ENCODE peak calls at places on chromosomes 6 and 20, in seven cellular contexts. One of them, this sample, is unnamed.

GRCh38 chr6:4806308-4807190 is 30.3 kb downstream of the CDYL start:
- DNase-seq in kidney: no peak
- DNase-seq in NCI-H2107: no peak
- DNase-seq in NCI-H1417: no peak
- DNase-seq in body of pancreas: no peak
- DNase-seq in stimulated activated CD4-positive, alpha-beta T cell treated with anti-CD3 and anti-CD28 coated beads, Interleukin-12 subunit alpha, Interleukin-12 subunit beta, amount 100 ng/mL, for 4 hours: no peak
- DNase-seq in stimulated activated naive B cell treated with anti-CD40 and anti-IgM and Interleukin-4, amounts not matched to agents 10 μg/mL and 1 μg/mL and 100 μg/mL, for 72 hours: no peak
- DNase-seq in this sample: no peak

GRCh38 chr6:133899556-133899955 is 10.6 kb downstream of the TCF21 start:
- DNase-seq in kidney: no peak
- DNase-seq in NCI-H2107: no peak
- DNase-seq in NCI-H1417: no peak
- DNase-seq in body of pancreas: no peak
- DNase-seq in stimulated activated CD4-positive, alpha-beta T cell treated with anti-CD3 and anti-CD28 coated beads, Interleukin-12 subunit alpha, Interleukin-12 subunit beta, amount 100 ng/mL, for 4 hours: no peak
- DNase-seq in stimulated activated naive B cell treated with anti-CD40 and anti-IgM and Interleukin-4, amounts not matched to agents 10 μg/mL and 1 μg/mL and 100 μg/mL, for 72 hours: no peak
- DNase-seq in this sample: no peak

GRCh38 chr6:155125916-155126315 is 130.8 kb downstream of the TIAM2 start:
- DNase-seq in kidney: no peak
- DNase-seq in NCI-H2107: no peak
- DNase-seq in NCI-H1417: no peak
- DNase-seq in body of pancreas: no peak
- DNase-seq in stimulated activated CD4-positive, alpha-beta T cell treated with anti-CD3 and anti-CD28 coated beads, Interleukin-12 subunit alpha, Interleukin-12 subunit beta, amount 100 ng/mL, for 4 hours: no peak
- DNase-seq in stimulated activated naive B cell treated with anti-CD40 and anti-IgM and Interleukin-4, amounts not matched to agents 10 μg/mL and 1 μg/mL and 100 μg/mL, for 72 hours: no peak
- DNase-seq in this sample: no peak

GRCh38 chr6:80094017-80094416 is 12.5 kb upstream of the BCKDHB start:
- DNase-seq in kidney: no peak
- DNase-seq in NCI-H2107: no peak
- DNase-seq in NCI-H1417: peak
- DNase-seq in body of pancreas: no peak
- DNase-seq in stimulated activated CD4-positive, alpha-beta T cell treated with anti-CD3 and anti-CD28 coated beads, Interleukin-12 subunit alpha, Interleukin-12 subunit beta, amount 100 ng/mL, for 4 hours: no peak
- DNase-seq in stimulated activated naive B cell treated with anti-CD40 and anti-IgM and Interleukin-4, amounts not matched to agents 10 μg/mL and 1 μg/mL and 100 μg/mL, for 72 hours: no peak
- DNase-seq in this sample: peak

GRCh38 chr6:48765352-48765961 is 654.5 kb upstream of the PTCHD4 start:
- DNase-seq in kidney: peak
- DNase-seq in NCI-H2107: no peak
- DNase-seq in NCI-H1417: peak
- DNase-seq in body of pancreas: peak
- DNase-seq in stimulated activated CD4-positive, alpha-beta T cell treated with anti-CD3 and anti-CD28 coated beads, Interleukin-12 subunit alpha, Interleukin-12 subunit beta, amount 100 ng/mL, for 4 hours: no peak
- DNase-seq in stimulated activated naive B cell treated with anti-CD40 and anti-IgM and Interleukin-4, amounts not matched to agents 10 μg/mL and 1 μg/mL and 100 μg/mL, for 72 hours: no peak
- DNase-seq in this sample: peak

GRCh38 chr6:170091000-170091638 is 199.8 kb downstream of the DLL1 start:
- DNase-seq in kidney: peak
- DNase-seq in NCI-H2107: no peak
- DNase-seq in NCI-H1417: no peak
- DNase-seq in body of pancreas: peak
- DNase-seq in stimulated activated CD4-positive, alpha-beta T cell treated with anti-CD3 and anti-CD28 coated beads, Interleukin-12 subunit alpha, Interleukin-12 subunit beta, amount 100 ng/mL, for 4 hours: no peak
- DNase-seq in stimulated activated naive B cell treated with anti-CD40 and anti-IgM and Interleukin-4, amounts not matched to agents 10 μg/mL and 1 μg/mL and 100 μg/mL, for 72 hours: no peak
- DNase-seq in this sample: no peak

GRCh38 chr6:77463881-77464867 is 883 bp upstream of the HTR1B start:
- DNase-seq in kidney: peak
- DNase-seq in NCI-H2107: no peak
- DNase-seq in NCI-H1417: no peak
- DNase-seq in body of pancreas: no peak
- DNase-seq in stimulated activated CD4-positive, alpha-beta T cell treated with anti-CD3 and anti-CD28 coated beads, Interleukin-12 subunit alpha, Interleukin-12 subunit beta, amount 100 ng/mL, for 4 hours: no peak
- DNase-seq in stimulated activated naive B cell treated with anti-CD40 and anti-IgM and Interleukin-4, amounts not matched to agents 10 μg/mL and 1 μg/mL and 100 μg/mL, for 72 hours: no peak
- DNase-seq in this sample: no peak

GRCh38 chr6:142737368-142738060 is 207.5 kb downstream of the HIVEP2 start:
- DNase-seq in kidney: no peak
- DNase-seq in NCI-H2107: peak
- DNase-seq in NCI-H1417: no peak
- DNase-seq in body of pancreas: no peak
- DNase-seq in stimulated activated CD4-positive, alpha-beta T cell treated with anti-CD3 and anti-CD28 coated beads, Interleukin-12 subunit alpha, Interleukin-12 subunit beta, amount 100 ng/mL, for 4 hours: no peak
- DNase-seq in stimulated activated naive B cell treated with anti-CD40 and anti-IgM and Interleukin-4, amounts not matched to agents 10 μg/mL and 1 μg/mL and 100 μg/mL, for 72 hours: no peak
- DNase-seq in this sample: peak

GRCh38 chr20:20440473-20440872 is 72.6 kb downstream of the INSM1 start:
- DNase-seq in kidney: no peak
- DNase-seq in NCI-H2107: no peak
- DNase-seq in NCI-H1417: peak
- DNase-seq in body of pancreas: no peak
- DNase-seq in stimulated activated CD4-positive, alpha-beta T cell treated with anti-CD3 and anti-CD28 coated beads, Interleukin-12 subunit alpha, Interleukin-12 subunit beta, amount 100 ng/mL, for 4 hours: no peak
- DNase-seq in stimulated activated naive B cell treated with anti-CD40 and anti-IgM and Interleukin-4, amounts not matched to agents 10 μg/mL and 1 μg/mL and 100 μg/mL, for 72 hours: no peak
- DNase-seq in this sample: no peak

GRCh38 chr6:2990179-2990931 is 9.3 kb upstream of the NQO2 start:
- DNase-seq in kidney: no peak
- DNase-seq in NCI-H2107: no peak
- DNase-seq in NCI-H1417: peak
- DNase-seq in body of pancreas: peak
- DNase-seq in stimulated activated CD4-positive, alpha-beta T cell treated with anti-CD3 and anti-CD28 coated beads, Interleukin-12 subunit alpha, Interleukin-12 subunit beta, amount 100 ng/mL, for 4 hours: no peak
- DNase-seq in stimulated activated naive B cell treated with anti-CD40 and anti-IgM and Interleukin-4, amounts not matched to agents 10 μg/mL and 1 μg/mL and 100 μg/mL, for 72 hours: no peak
- DNase-seq in this sample: peak

GRCh38 chr6:133169901-133170300 is 71.3 kb upstream of the EYA4 start:
- DNase-seq in kidney: no peak
- DNase-seq in NCI-H2107: no peak
- DNase-seq in NCI-H1417: no peak
- DNase-seq in body of pancreas: no peak
- DNase-seq in stimulated activated CD4-positive, alpha-beta T cell treated with anti-CD3 and anti-CD28 coated beads, Interleukin-12 subunit alpha, Interleukin-12 subunit beta, amount 100 ng/mL, for 4 hours: no peak
- DNase-seq in stimulated activated naive B cell treated with anti-CD40 and anti-IgM and Interleukin-4, amounts not matched to agents 10 μg/mL and 1 μg/mL and 100 μg/mL, for 72 hours: no peak
- DNase-seq in this sample: no peak

GRCh38 chr20:8720089-8720488 is 348.8 kb upstream of the PLCB4 start:
- DNase-seq in kidney: no peak
- DNase-seq in NCI-H2107: no peak
- DNase-seq in NCI-H1417: no peak
- DNase-seq in body of pancreas: no peak
- DNase-seq in stimulated activated CD4-positive, alpha-beta T cell treated with anti-CD3 and anti-CD28 coated beads, Interleukin-12 subunit alpha, Interleukin-12 subunit beta, amount 100 ng/mL, for 4 hours: no peak
- DNase-seq in stimulated activated naive B cell treated with anti-CD40 and anti-IgM and Interleukin-4, amounts not matched to agents 10 μg/mL and 1 μg/mL and 100 μg/mL, for 72 hours: no peak
- DNase-seq in this sample: no peak

GRCh38 chr20:10705801-10706459 is 32.1 kb upstream of the JAG1 start:
- DNase-seq in kidney: no peak
- DNase-seq in NCI-H2107: no peak
- DNase-seq in NCI-H1417: no peak
- DNase-seq in body of pancreas: no peak
- DNase-seq in stimulated activated CD4-positive, alpha-beta T cell treated with anti-CD3 and anti-CD28 coated beads, Interleukin-12 subunit alpha, Interleukin-12 subunit beta, amount 100 ng/mL, for 4 hours: no peak
- DNase-seq in stimulated activated naive B cell treated with anti-CD40 and anti-IgM and Interleukin-4, amounts not matched to agents 10 μg/mL and 1 μg/mL and 100 μg/mL, for 72 hours: no peak
- DNase-seq in this sample: no peak

GRCh38 chr20:32879538-32879937 is 20.8 kb downstream of the EFCAB8 start:
- DNase-seq in kidney: no peak
- DNase-seq in NCI-H2107: no peak
- DNase-seq in NCI-H1417: no peak
- DNase-seq in body of pancreas: no peak
- DNase-seq in stimulated activated CD4-positive, alpha-beta T cell treated with anti-CD3 and anti-CD28 coated beads, Interleukin-12 subunit alpha, Interleukin-12 subunit beta, amount 100 ng/mL, for 4 hours: no peak
- DNase-seq in stimulated activated naive B cell treated with anti-CD40 and anti-IgM and Interleukin-4, amounts not matched to agents 10 μg/mL and 1 μg/mL and 100 μg/mL, for 72 hours: no peak
- DNase-seq in this sample: no peak

GRCh38 chr6:52317841-52318581 is 33.5 kb upstream of the MCM3 start:
- DNase-seq in kidney: no peak
- DNase-seq in NCI-H2107: no peak
- DNase-seq in NCI-H1417: no peak
- DNase-seq in body of pancreas: no peak
- DNase-seq in stimulated activated CD4-positive, alpha-beta T cell treated with anti-CD3 and anti-CD28 coated beads, Interleukin-12 subunit alpha, Interleukin-12 subunit beta, amount 100 ng/mL, for 4 hours: no peak
- DNase-seq in stimulated activated naive B cell treated with anti-CD40 and anti-IgM and Interleukin-4, amounts not matched to agents 10 μg/mL and 1 μg/mL and 100 μg/mL, for 72 hours: no peak
- DNase-seq in this sample: peak

GRCh38 chr6:135231469-135231844 is 50.3 kb downstream of the MYB start:
- DNase-seq in kidney: no peak
- DNase-seq in NCI-H2107: no peak
- DNase-seq in NCI-H1417: no peak
- DNase-seq in body of pancreas: no peak
- DNase-seq in stimulated activated CD4-positive, alpha-beta T cell treated with anti-CD3 and anti-CD28 coated beads, Interleukin-12 subunit alpha, Interleukin-12 subunit beta, amount 100 ng/mL, for 4 hours: no peak
- DNase-seq in stimulated activated naive B cell treated with anti-CD40 and anti-IgM and Interleukin-4, amounts not matched to agents 10 μg/mL and 1 μg/mL and 100 μg/mL, for 72 hours: peak
- DNase-seq in this sample: no peak

GRCh38 chr20:23339986-23340385 is 10.6 kb upstream of the NXT1 start:
- DNase-seq in kidney: no peak
- DNase-seq in NCI-H2107: no peak
- DNase-seq in NCI-H1417: no peak
- DNase-seq in body of pancreas: no peak
- DNase-seq in stimulated activated CD4-positive, alpha-beta T cell treated with anti-CD3 and anti-CD28 coated beads, Interleukin-12 subunit alpha, Interleukin-12 subunit beta, amount 100 ng/mL, for 4 hours: no peak
- DNase-seq in stimulated activated naive B cell treated with anti-CD40 and anti-IgM and Interleukin-4, amounts not matched to agents 10 μg/mL and 1 μg/mL and 100 μg/mL, for 72 hours: no peak
- DNase-seq in this sample: no peak

GRCh38 chr6:110352603-110353303 is 5.4 kb downstream of the METTL24 start:
- DNase-seq in kidney: no peak
- DNase-seq in NCI-H2107: no peak
- DNase-seq in NCI-H1417: peak
- DNase-seq in body of pancreas: no peak
- DNase-seq in stimulated activated CD4-positive, alpha-beta T cell treated with anti-CD3 and anti-CD28 coated beads, Interleukin-12 subunit alpha, Interleukin-12 subunit beta, amount 100 ng/mL, for 4 hours: no peak
- DNase-seq in stimulated activated naive B cell treated with anti-CD40 and anti-IgM and Interleukin-4, amounts not matched to agents 10 μg/mL and 1 μg/mL and 100 μg/mL, for 72 hours: no peak
- DNase-seq in this sample: no peak

GRCh38 chr20:11271319-11271718 is 597.5 kb upstream of the JAG1 start:
- DNase-seq in kidney: peak
- DNase-seq in NCI-H2107: no peak
- DNase-seq in NCI-H1417: no peak
- DNase-seq in body of pancreas: no peak
- DNase-seq in stimulated activated CD4-positive, alpha-beta T cell treated with anti-CD3 and anti-CD28 coated beads, Interleukin-12 subunit alpha, Interleukin-12 subunit beta, amount 100 ng/mL, for 4 hours: no peak
- DNase-seq in stimulated activated naive B cell treated with anti-CD40 and anti-IgM and Interleukin-4, amounts not matched to agents 10 μg/mL and 1 μg/mL and 100 μg/mL, for 72 hours: no peak
- DNase-seq in this sample: no peak

GRCh38 chr6:149235130-149235561 is 82.4 kb upstream of the TAB2 start:
- DNase-seq in kidney: no peak
- DNase-seq in NCI-H2107: no peak
- DNase-seq in NCI-H1417: peak
- DNase-seq in body of pancreas: peak
- DNase-seq in stimulated activated CD4-positive, alpha-beta T cell treated with anti-CD3 and anti-CD28 coated beads, Interleukin-12 subunit alpha, Interleukin-12 subunit beta, amount 100 ng/mL, for 4 hours: no peak
- DNase-seq in stimulated activated naive B cell treated with anti-CD40 and anti-IgM and Interleukin-4, amounts not matched to agents 10 μg/mL and 1 μg/mL and 100 μg/mL, for 72 hours: no peak
- DNase-seq in this sample: peak

GRCh38 chr6:137705166-137706064 is 161.6 kb upstream of the TNFAIP3 start:
- DNase-seq in kidney: peak
- DNase-seq in NCI-H2107: peak
- DNase-seq in NCI-H1417: peak
- DNase-seq in body of pancreas: peak
- DNase-seq in stimulated activated CD4-positive, alpha-beta T cell treated with anti-CD3 and anti-CD28 coated beads, Interleukin-12 subunit alpha, Interleukin-12 subunit beta, amount 100 ng/mL, for 4 hours: peak
- DNase-seq in stimulated activated naive B cell treated with anti-CD40 and anti-IgM and Interleukin-4, amounts not matched to agents 10 μg/mL and 1 μg/mL and 100 μg/mL, for 72 hours: peak
- DNase-seq in this sample: peak

GRCh38 chr20:18504479-18505060 is 3.2 kb upstream of the SEC23B start:
- DNase-seq in kidney: peak
- DNase-seq in NCI-H2107: no peak
- DNase-seq in NCI-H1417: no peak
- DNase-seq in body of pancreas: peak
- DNase-seq in stimulated activated CD4-positive, alpha-beta T cell treated with anti-CD3 and anti-CD28 coated beads, Interleukin-12 subunit alpha, Interleukin-12 subunit beta, amount 100 ng/mL, for 4 hours: no peak
- DNase-seq in stimulated activated naive B cell treated with anti-CD40 and anti-IgM and Interleukin-4, amounts not matched to agents 10 μg/mL and 1 μg/mL and 100 μg/mL, for 72 hours: no peak
- DNase-seq in this sample: no peak

GRCh38 chr20:22581437-22582385 is 2.7 kb downstream of the FOXA2 start:
- DNase-seq in kidney: no peak
- DNase-seq in NCI-H2107: no peak
- DNase-seq in NCI-H1417: no peak
- DNase-seq in body of pancreas: peak
- DNase-seq in stimulated activated CD4-positive, alpha-beta T cell treated with anti-CD3 and anti-CD28 coated beads, Interleukin-12 subunit alpha, Interleukin-12 subunit beta, amount 100 ng/mL, for 4 hours: no peak
- DNase-seq in stimulated activated naive B cell treated with anti-CD40 and anti-IgM and Interleukin-4, amounts not matched to agents 10 μg/mL and 1 μg/mL and 100 μg/mL, for 72 hours: no peak
- DNase-seq in this sample: no peak

GRCh38 chr6:134177236-134177635 is 124.8 kb upstream of the SLC2A12 start:
- DNase-seq in kidney: no peak
- DNase-seq in NCI-H2107: no peak
- DNase-seq in NCI-H1417: no peak
- DNase-seq in body of pancreas: no peak
- DNase-seq in stimulated activated CD4-positive, alpha-beta T cell treated with anti-CD3 and anti-CD28 coated beads, Interleukin-12 subunit alpha, Interleukin-12 subunit beta, amount 100 ng/mL, for 4 hours: no peak
- DNase-seq in stimulated activated naive B cell treated with anti-CD40 and anti-IgM and Interleukin-4, amounts not matched to agents 10 μg/mL and 1 μg/mL and 100 μg/mL, for 72 hours: no peak
- DNase-seq in this sample: no peak

GRCh38 chr6:36720251-36721141 is 22.9 kb downstream of the RAB44 start:
- DNase-seq in kidney: no peak
- DNase-seq in NCI-H2107: no peak
- DNase-seq in NCI-H1417: no peak
- DNase-seq in body of pancreas: no peak
- DNase-seq in stimulated activated CD4-positive, alpha-beta T cell treated with anti-CD3 and anti-CD28 coated beads, Interleukin-12 subunit alpha, Interleukin-12 subunit beta, amount 100 ng/mL, for 4 hours: no peak
- DNase-seq in stimulated activated naive B cell treated with anti-CD40 and anti-IgM and Interleukin-4, amounts not matched to agents 10 μg/mL and 1 μg/mL and 100 μg/mL, for 72 hours: no peak
- DNase-seq in this sample: no peak

GRCh38 chr6:111791415-111791814 is 81.8 kb downstream of the FYN start:
- DNase-seq in kidney: no peak
- DNase-seq in NCI-H2107: no peak
- DNase-seq in NCI-H1417: no peak
- DNase-seq in body of pancreas: no peak
- DNase-seq in stimulated activated CD4-positive, alpha-beta T cell treated with anti-CD3 and anti-CD28 coated beads, Interleukin-12 subunit alpha, Interleukin-12 subunit beta, amount 100 ng/mL, for 4 hours: no peak
- DNase-seq in stimulated activated naive B cell treated with anti-CD40 and anti-IgM and Interleukin-4, amounts not matched to agents 10 μg/mL and 1 μg/mL and 100 μg/mL, for 72 hours: no peak
- DNase-seq in this sample: no peak

GRCh38 chr6:151285121-151285520 is 45.4 kb downstream of the AKAP12 start:
- DNase-seq in kidney: no peak
- DNase-seq in NCI-H2107: no peak
- DNase-seq in NCI-H1417: no peak
- DNase-seq in body of pancreas: no peak
- DNase-seq in stimulated activated CD4-positive, alpha-beta T cell treated with anti-CD3 and anti-CD28 coated beads, Interleukin-12 subunit alpha, Interleukin-12 subunit beta, amount 100 ng/mL, for 4 hours: no peak
- DNase-seq in stimulated activated naive B cell treated with anti-CD40 and anti-IgM and Interleukin-4, amounts not matched to agents 10 μg/mL and 1 μg/mL and 100 μg/mL, for 72 hours: no peak
- DNase-seq in this sample: no peak

GRCh38 chr6:169961772-169962561 is 210.5 kb downstream of the ERMARD start:
- DNase-seq in kidney: peak
- DNase-seq in NCI-H2107: no peak
- DNase-seq in NCI-H1417: no peak
- DNase-seq in body of pancreas: no peak
- DNase-seq in stimulated activated CD4-positive, alpha-beta T cell treated with anti-CD3 and anti-CD28 coated beads, Interleukin-12 subunit alpha, Interleukin-12 subunit beta, amount 100 ng/mL, for 4 hours: peak
- DNase-seq in stimulated activated naive B cell treated with anti-CD40 and anti-IgM and Interleukin-4, amounts not matched to agents 10 μg/mL and 1 μg/mL and 100 μg/mL, for 72 hours: no peak
- DNase-seq in this sample: peak

GRCh38 chr6:44228836-44229235 is 5.4 kb downstream of the SLC29A1 start:
- DNase-seq in kidney: no peak
- DNase-seq in NCI-H2107: no peak
- DNase-seq in NCI-H1417: no peak
- DNase-seq in body of pancreas: no peak
- DNase-seq in stimulated activated CD4-positive, alpha-beta T cell treated with anti-CD3 and anti-CD28 coated beads, Interleukin-12 subunit alpha, Interleukin-12 subunit beta, amount 100 ng/mL, for 4 hours: no peak
- DNase-seq in stimulated activated naive B cell treated with anti-CD40 and anti-IgM and Interleukin-4, amounts not matched to agents 10 μg/mL and 1 μg/mL and 100 μg/mL, for 72 hours: no peak
- DNase-seq in this sample: no peak

GRCh38 chr20:64167676-64168075 is 3.4 kb downstream of the MYT1 start:
- DNase-seq in kidney: peak
- DNase-seq in NCI-H2107: no peak
- DNase-seq in NCI-H1417: no peak
- DNase-seq in body of pancreas: no peak
- DNase-seq in stimulated activated CD4-positive, alpha-beta T cell treated with anti-CD3 and anti-CD28 coated beads, Interleukin-12 subunit alpha, Interleukin-12 subunit beta, amount 100 ng/mL, for 4 hours: no peak
- DNase-seq in stimulated activated naive B cell treated with anti-CD40 and anti-IgM and Interleukin-4, amounts not matched to agents 10 μg/mL and 1 μg/mL and 100 μg/mL, for 72 hours: no peak
- DNase-seq in this sample: no peak

GRCh38 chr6:127297502-127298070 is 30.9 kb downstream of the RNF146 start:
- DNase-seq in kidney: no peak
- DNase-seq in NCI-H2107: no peak
- DNase-seq in NCI-H1417: no peak
- DNase-seq in body of pancreas: no peak
- DNase-seq in stimulated activated CD4-positive, alpha-beta T cell treated with anti-CD3 and anti-CD28 coated beads, Interleukin-12 subunit alpha, Interleukin-12 subunit beta, amount 100 ng/mL, for 4 hours: no peak
- DNase-seq in stimulated activated naive B cell treated with anti-CD40 and anti-IgM and Interleukin-4, amounts not matched to agents 10 μg/mL and 1 μg/mL and 100 μg/mL, for 72 hours: no peak
- DNase-seq in this sample: no peak

GRCh38 chr6:43746613-43747101 is 23.4 kb upstream of the VEGFA start:
- DNase-seq in kidney: no peak
- DNase-seq in NCI-H2107: no peak
- DNase-seq in NCI-H1417: no peak
- DNase-seq in body of pancreas: no peak
- DNase-seq in stimulated activated CD4-positive, alpha-beta T cell treated with anti-CD3 and anti-CD28 coated beads, Interleukin-12 subunit alpha, Interleukin-12 subunit beta, amount 100 ng/mL, for 4 hours: no peak
- DNase-seq in stimulated activated naive B cell treated with anti-CD40 and anti-IgM and Interleukin-4, amounts not matched to agents 10 μg/mL and 1 μg/mL and 100 μg/mL, for 72 hours: no peak
- DNase-seq in this sample: no peak

GRCh38 chr6:116287668-116288282 is 8.0 kb upstream of the TSPYL1 start:
- DNase-seq in kidney: no peak
- DNase-seq in NCI-H2107: no peak
- DNase-seq in NCI-H1417: peak
- DNase-seq in body of pancreas: no peak
- DNase-seq in stimulated activated CD4-positive, alpha-beta T cell treated with anti-CD3 and anti-CD28 coated beads, Interleukin-12 subunit alpha, Interleukin-12 subunit beta, amount 100 ng/mL, for 4 hours: no peak
- DNase-seq in stimulated activated naive B cell treated with anti-CD40 and anti-IgM and Interleukin-4, amounts not matched to agents 10 μg/mL and 1 μg/mL and 100 μg/mL, for 72 hours: no peak
- DNase-seq in this sample: peak

GRCh38 chr6:26197736-26198625 is 110.8 kb downstream of the HFE start:
- DNase-seq in kidney: peak
- DNase-seq in NCI-H2107: peak
- DNase-seq in NCI-H1417: peak
- DNase-seq in body of pancreas: no peak
- DNase-seq in stimulated activated CD4-positive, alpha-beta T cell treated with anti-CD3 and anti-CD28 coated beads, Interleukin-12 subunit alpha, Interleukin-12 subunit beta, amount 100 ng/mL, for 4 hours: no peak
- DNase-seq in stimulated activated naive B cell treated with anti-CD40 and anti-IgM and Interleukin-4, amounts not matched to agents 10 μg/mL and 1 μg/mL and 100 μg/mL, for 72 hours: no peak
- DNase-seq in this sample: peak

GRCh38 chr6:133973109-133973971 is 20.3 kb downstream of the TBPL1 start:
- DNase-seq in kidney: no peak
- DNase-seq in NCI-H2107: peak
- DNase-seq in NCI-H1417: peak
- DNase-seq in body of pancreas: no peak
- DNase-seq in stimulated activated CD4-positive, alpha-beta T cell treated with anti-CD3 and anti-CD28 coated beads, Interleukin-12 subunit alpha, Interleukin-12 subunit beta, amount 100 ng/mL, for 4 hours: no peak
- DNase-seq in stimulated activated naive B cell treated with anti-CD40 and anti-IgM and Interleukin-4, amounts not matched to agents 10 μg/mL and 1 μg/mL and 100 μg/mL, for 72 hours: no peak
- DNase-seq in this sample: peak

GRCh38 chr6:99348220-99348822 is 1.2 kb downstream of the FAXC start:
- DNase-seq in kidney: no peak
- DNase-seq in NCI-H2107: no peak
- DNase-seq in NCI-H1417: no peak
- DNase-seq in body of pancreas: no peak
- DNase-seq in stimulated activated CD4-positive, alpha-beta T cell treated with anti-CD3 and anti-CD28 coated beads, Interleukin-12 subunit alpha, Interleukin-12 subunit beta, amount 100 ng/mL, for 4 hours: no peak
- DNase-seq in stimulated activated naive B cell treated with anti-CD40 and anti-IgM and Interleukin-4, amounts not matched to agents 10 μg/mL and 1 μg/mL and 100 μg/mL, for 72 hours: no peak
- DNase-seq in this sample: no peak

GRCh38 chr20:8996817-8997512 is 71.9 kb upstream of the PLCB4 start:
- DNase-seq in kidney: no peak
- DNase-seq in NCI-H2107: no peak
- DNase-seq in NCI-H1417: no peak
- DNase-seq in body of pancreas: no peak
- DNase-seq in stimulated activated CD4-positive, alpha-beta T cell treated with anti-CD3 and anti-CD28 coated beads, Interleukin-12 subunit alpha, Interleukin-12 subunit beta, amount 100 ng/mL, for 4 hours: no peak
- DNase-seq in stimulated activated naive B cell treated with anti-CD40 and anti-IgM and Interleukin-4, amounts not matched to agents 10 μg/mL and 1 μg/mL and 100 μg/mL, for 72 hours: no peak
- DNase-seq in this sample: no peak

GRCh38 chr20:59466107-59466815 is 138.1 kb upstream of the PHACTR3 start:
- DNase-seq in kidney: no peak
- DNase-seq in NCI-H2107: no peak
- DNase-seq in NCI-H1417: no peak
- DNase-seq in body of pancreas: no peak
- DNase-seq in stimulated activated CD4-positive, alpha-beta T cell treated with anti-CD3 and anti-CD28 coated beads, Interleukin-12 subunit alpha, Interleukin-12 subunit beta, amount 100 ng/mL, for 4 hours: no peak
- DNase-seq in stimulated activated naive B cell treated with anti-CD40 and anti-IgM and Interleukin-4, amounts not matched to agents 10 μg/mL and 1 μg/mL and 100 μg/mL, for 72 hours: no peak
- DNase-seq in this sample: no peak

This sample was measured in Kasumi-1.